ENCODE peak calls at places on chromosome 10, in five cellular contexts. One of them, this sample, is unnamed.

GRCh38 chr10:48400129-48400849 is 93.8 kb downstream of the MAPK8 start:
- DNase-seq in HepG2: no peak
- DNase-seq in HL-60: no peak
- DNase-seq in SK-N-SH: no peak
- DNase-seq in H1: no peak
- DNase-seq in this sample: no peak

GRCh38 chr10:2839081-2839725 is 228.1 kb upstream of the PFKP start:
- DNase-seq in HepG2: peak
- DNase-seq in HL-60: no peak
- DNase-seq in SK-N-SH: peak
- DNase-seq in H1: peak
- DNase-seq in this sample: peak

GRCh38 chr10:129888784-129889616 is 75.1 kb downstream of the EBF3 start:
- DNase-seq in HepG2: no peak
- DNase-seq in HL-60: no peak
- DNase-seq in SK-N-SH: peak
- DNase-seq in H1: peak
- DNase-seq in this sample: peak

GRCh38 chr10:49053053-49053997 is 62.0 kb downstream of the VSTM4 start:
- DNase-seq in HepG2: no peak
- DNase-seq in HL-60: no peak
- DNase-seq in SK-N-SH: no peak
- DNase-seq in H1: no peak
- DNase-seq in this sample: no peak

GRCh38 chr10:60604356-60604755 is 173.9 kb upstream of the CDK1 start:
- DNase-seq in HepG2: no peak
- DNase-seq in HL-60: no peak
- DNase-seq in SK-N-SH: no peak
- DNase-seq in H1: no peak
- DNase-seq in this sample: no peak

GRCh38 chr10:104688251-104688650 is 47.2 kb downstream of the SORCS3 start:
- DNase-seq in HepG2: no peak
- DNase-seq in HL-60: no peak
- DNase-seq in SK-N-SH: no peak
- DNase-seq in H1: peak
- DNase-seq in this sample: no peak

GRCh38 chr10:5911670-5912069 is 21.6 kb downstream of the FBH1 start:
- DNase-seq in HepG2: no peak
- DNase-seq in HL-60: no peak
- DNase-seq in SK-N-SH: no peak
- DNase-seq in H1: no peak
- DNase-seq in this sample: no peak

GRCh38 chr10:117168729-117169128 is 28.6 kb upstream of the KCNK18 start:
- DNase-seq in HepG2: no peak
- DNase-seq in HL-60: no peak
- DNase-seq in SK-N-SH: no peak
- DNase-seq in H1: peak
- DNase-seq in this sample: no peak

GRCh38 chr10:58853668-58854067 is 322.8 kb upstream of the PHYHIPL start:
- DNase-seq in HepG2: no peak
- DNase-seq in HL-60: no peak
- DNase-seq in SK-N-SH: no peak
- DNase-seq in H1: no peak
- DNase-seq in this sample: no peak

GRCh38 chr10:21340341-21340740 is 185.1 kb downstream of the SKIDA1 start:
- DNase-seq in HepG2: no peak
- DNase-seq in HL-60: no peak
- DNase-seq in SK-N-SH: no peak
- DNase-seq in H1: no peak
- DNase-seq in this sample: no peak

GRCh38 chr10:23448802-23449570 is 10.1 kb downstream of the OTUD1 start:
- DNase-seq in HepG2: no peak
- DNase-seq in HL-60: no peak
- DNase-seq in SK-N-SH: no peak
- DNase-seq in H1: no peak
- DNase-seq in this sample: no peak

GRCh38 chr10:89479255-89479654 is 56.1 kb downstream of the SLC16A12 start:
- DNase-seq in HepG2: no peak
- DNase-seq in HL-60: no peak
- DNase-seq in SK-N-SH: no peak
- DNase-seq in H1: no peak
- DNase-seq in this sample: no peak

GRCh38 chr10:99880071-99880835 is 97.8 kb downstream of the ABCC2 start:
- DNase-seq in HepG2: no peak
- DNase-seq in HL-60: no peak
- DNase-seq in SK-N-SH: no peak
- DNase-seq in H1: no peak
- DNase-seq in this sample: no peak

GRCh38 chr10:101218423-101219136 is 10.7 kb downstream of the LBX1 start:
- DNase-seq in HepG2: no peak
- DNase-seq in HL-60: no peak
- DNase-seq in SK-N-SH: peak
- DNase-seq in H1: no peak
- DNase-seq in this sample: no peak

GRCh38 chr10:100997364-100998182 is 2.0 kb upstream of the LZTS2 start:
- DNase-seq in HepG2: peak
- DNase-seq in HL-60: peak
- DNase-seq in SK-N-SH: peak
- DNase-seq in H1: peak
- DNase-seq in this sample: peak

GRCh38 chr10:34638405-34639054 is 176.6 kb downstream of the PARD3 start:
- DNase-seq in HepG2: peak
- DNase-seq in HL-60: peak
- DNase-seq in SK-N-SH: peak
- DNase-seq in H1: peak
- DNase-seq in this sample: peak

GRCh38 chr10:100562008-100562672 is 26.4 kb downstream of the HIF1AN start:
- DNase-seq in HepG2: peak
- DNase-seq in HL-60: peak
- DNase-seq in SK-N-SH: peak
- DNase-seq in H1: peak
- DNase-seq in this sample: peak

GRCh38 chr10:78851652-78852051 is 217.1 kb upstream of the ZMIZ1 start:
- DNase-seq in HepG2: no peak
- DNase-seq in HL-60: no peak
- DNase-seq in SK-N-SH: no peak
- DNase-seq in H1: no peak
- DNase-seq in this sample: no peak

GRCh38 chr10:13939391-13939790 is 352.6 kb downstream of the PRPF18 start:
- DNase-seq in HepG2: no peak
- DNase-seq in HL-60: no peak
- DNase-seq in SK-N-SH: no peak
- DNase-seq in H1: no peak
- DNase-seq in this sample: no peak

GRCh38 chr10:3090388-3090787 is 23.0 kb downstream of the PFKP start:
- DNase-seq in HepG2: no peak
- DNase-seq in HL-60: no peak
- DNase-seq in SK-N-SH: no peak
- DNase-seq in H1: no peak
- DNase-seq in this sample: no peak

GRCh38 chr10:48538611-48539010 is 66.3 kb downstream of the ARHGAP22 start:
- DNase-seq in HepG2: no peak
- DNase-seq in HL-60: no peak
- DNase-seq in SK-N-SH: no peak
- DNase-seq in H1: no peak
- DNase-seq in this sample: no peak

GRCh38 chr10:89663144-89663543 is 18.1 kb upstream of the PANK1 start:
- DNase-seq in HepG2: no peak
- DNase-seq in HL-60: no peak
- DNase-seq in SK-N-SH: no peak
- DNase-seq in H1: no peak
- DNase-seq in this sample: no peak

GRCh38 chr10:23363788-23364135 is 19.2 kb upstream of the C10orf67 start:
- DNase-seq in HepG2: no peak
- DNase-seq in HL-60: no peak
- DNase-seq in SK-N-SH: no peak
- DNase-seq in H1: no peak
- DNase-seq in this sample: no peak

GRCh38 chr10:61286695-61287094 is 166.5 kb downstream of the TMEM26 start:
- DNase-seq in HepG2: no peak
- DNase-seq in HL-60: no peak
- DNase-seq in SK-N-SH: no peak
- DNase-seq in H1: no peak
- DNase-seq in this sample: no peak

GRCh38 chr10:129864601-129865126 is 99.4 kb downstream of the EBF3 start:
- DNase-seq in HepG2: no peak
- DNase-seq in HL-60: no peak
- DNase-seq in SK-N-SH: no peak
- DNase-seq in H1: no peak
- DNase-seq in this sample: no peak

GRCh38 chr10:104472957-104473745 is 119.5 kb downstream of the CFAP58 start:
- DNase-seq in HepG2: no peak
- DNase-seq in HL-60: no peak
- DNase-seq in SK-N-SH: no peak
- DNase-seq in H1: no peak
- DNase-seq in this sample: no peak

GRCh38 chr10:51206471-51206870 is 132.2 kb downstream of the PRKG1 start:
- DNase-seq in HepG2: no peak
- DNase-seq in HL-60: no peak
- DNase-seq in SK-N-SH: no peak
- DNase-seq in H1: no peak
- DNase-seq in this sample: no peak

GRCh38 chr10:4127518-4128315 is 342.7 kb upstream of the KLF6 start:
- DNase-seq in HepG2: peak
- DNase-seq in HL-60: no peak
- DNase-seq in SK-N-SH: no peak
- DNase-seq in H1: no peak
- DNase-seq in this sample: no peak

GRCh38 chr10:98312816-98313215 is 44.8 kb upstream of the LOXL4 start:
- DNase-seq in HepG2: no peak
- DNase-seq in HL-60: no peak
- DNase-seq in SK-N-SH: no peak
- DNase-seq in H1: no peak
- DNase-seq in this sample: no peak

GRCh38 chr10:98313598-98313997 is 45.6 kb upstream of the LOXL4 start:
- DNase-seq in HepG2: no peak
- DNase-seq in HL-60: no peak
- DNase-seq in SK-N-SH: no peak
- DNase-seq in H1: no peak
- DNase-seq in this sample: no peak

GRCh38 chr10:98314577-98315284 is 46.7 kb upstream of the LOXL4 start:
- DNase-seq in HepG2: no peak
- DNase-seq in HL-60: peak
- DNase-seq in SK-N-SH: no peak
- DNase-seq in H1: no peak
- DNase-seq in this sample: no peak

GRCh38 chr10:98310721-98311120 is 42.7 kb upstream of the LOXL4 start:
- DNase-seq in HepG2: no peak
- DNase-seq in HL-60: no peak
- DNase-seq in SK-N-SH: no peak
- DNase-seq in H1: no peak
- DNase-seq in this sample: no peak

GRCh38 chr10:98312349-98312748 is 44.4 kb upstream of the LOXL4 start:
- DNase-seq in HepG2: no peak
- DNase-seq in HL-60: no peak
- DNase-seq in SK-N-SH: no peak
- DNase-seq in H1: no peak
- DNase-seq in this sample: no peak
- TF ChIP-seq GABPA in HepG2: no peak
- TF ChIP-seq GABPA in HL-60: no peak
- TF ChIP-seq GABPA in SK-N-SH: no peak
- TF ChIP-seq GABPA in H1: no peak
- TF ChIP-seq GABPA in this sample: no peak

DNA sequence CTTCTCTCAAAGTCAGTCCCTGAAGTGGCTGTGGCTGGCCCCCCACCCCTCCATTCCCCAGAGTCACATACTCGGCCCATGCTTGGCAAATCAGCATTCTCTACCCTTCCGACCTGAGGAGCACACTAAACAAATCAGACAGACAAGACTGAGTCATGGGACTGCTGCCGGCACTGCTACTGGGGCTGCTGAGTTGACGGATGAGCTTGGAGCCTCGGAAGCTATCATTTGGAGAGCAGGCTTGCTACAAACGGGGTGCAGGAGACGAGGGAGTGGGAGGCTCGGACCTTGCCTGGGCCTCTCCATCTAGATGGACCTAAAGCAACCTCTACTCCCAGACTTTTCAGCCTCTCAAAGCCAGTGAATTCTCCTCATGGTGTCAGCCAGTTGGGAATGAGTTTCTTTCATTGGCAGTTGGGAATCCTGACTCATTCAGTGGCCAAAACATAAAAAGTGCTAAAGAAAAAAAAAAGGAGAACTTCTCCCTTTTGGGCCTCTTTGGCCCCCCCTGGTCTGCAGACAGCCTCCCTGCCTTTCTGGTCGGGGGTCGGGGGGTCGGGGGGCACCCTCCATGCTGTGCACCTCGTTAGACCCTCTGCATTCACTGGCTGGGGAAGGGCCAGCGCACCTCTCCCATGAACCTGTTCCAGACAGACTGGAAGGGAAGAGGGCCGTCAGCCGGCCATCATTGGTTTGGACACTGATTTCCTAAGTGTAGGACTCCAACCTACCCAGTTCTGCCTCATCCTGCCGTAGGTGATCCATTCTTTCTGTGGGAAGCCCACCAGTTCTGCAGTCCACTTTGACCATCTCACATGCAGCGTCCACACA is 52.3 kb upstream of the COL13A1 start:
- DNase-seq in HepG2: no peak
- DNase-seq in HL-60: no peak
- DNase-seq in SK-N-SH: no peak
- DNase-seq in H1: no peak
- DNase-seq in this sample: no peak
- TF ChIP-seq GABPA in HepG2: no peak
- TF ChIP-seq GABPA in HL-60: no peak
- TF ChIP-seq GABPA in SK-N-SH: no peak
- TF ChIP-seq GABPA in H1: no peak
- TF ChIP-seq GABPA in this sample: no peak

GRCh38 chr10:15461353-15462108 is 90.4 kb upstream of the FAM171A1 start:
- DNase-seq in HepG2: no peak
- DNase-seq in HL-60: no peak
- DNase-seq in SK-N-SH: peak
- DNase-seq in H1: no peak
- DNase-seq in this sample: peak
- TF ChIP-seq GABPA in HepG2: no peak
- TF ChIP-seq GABPA in HL-60: no peak
- TF ChIP-seq GABPA in SK-N-SH: no peak
- TF ChIP-seq GABPA in H1: no peak
- TF ChIP-seq GABPA in this sample: no peak

DNA sequence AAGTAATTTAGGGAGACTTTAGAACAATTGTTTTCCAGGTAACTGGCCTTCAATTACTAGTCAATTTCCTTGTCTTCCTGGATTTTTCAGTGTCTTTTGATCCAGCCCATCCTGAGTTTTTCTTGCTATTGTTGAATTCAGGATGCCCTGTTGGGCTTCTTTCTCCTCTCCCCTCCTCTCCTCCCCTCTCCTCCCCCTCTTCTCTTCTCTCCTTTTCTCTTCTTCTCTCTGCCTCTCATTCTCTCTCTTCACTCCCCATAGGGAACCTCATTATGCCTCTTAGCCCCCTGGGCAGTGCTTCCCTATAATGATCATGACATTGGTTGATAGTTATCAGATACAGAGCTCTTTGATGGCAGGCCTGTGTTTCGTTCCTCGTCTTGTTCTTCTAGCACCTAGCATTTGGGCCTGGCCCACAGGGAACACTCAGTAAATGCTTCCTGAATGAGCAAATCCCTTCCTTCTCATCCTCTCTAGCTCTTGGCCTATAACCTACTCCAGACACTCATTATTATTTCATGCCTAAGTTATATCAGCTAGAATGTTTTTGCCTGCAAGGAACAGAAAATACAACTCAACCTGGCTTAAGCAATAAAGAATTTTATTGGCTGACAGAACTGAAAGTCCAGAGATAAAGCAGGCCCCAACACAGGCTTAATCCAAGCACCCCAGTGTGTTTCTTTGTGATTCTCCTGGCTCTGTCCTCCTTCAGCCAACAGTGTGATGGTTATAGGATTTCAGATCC is 56.8 kb downstream of the CACNB2 start:
- DNase-seq in HepG2: no peak
- DNase-seq in HL-60: no peak
- DNase-seq in SK-N-SH: no peak
- DNase-seq in H1: no peak
- DNase-seq in this sample: no peak
- TF ChIP-seq GABPA in HepG2: no peak
- TF ChIP-seq GABPA in HL-60: no peak
- TF ChIP-seq GABPA in SK-N-SH: no peak
- TF ChIP-seq GABPA in H1: no peak
- TF ChIP-seq GABPA in this sample: no peak

This sample was measured in K562.